ENCODE peak calls at places on chromosomes 11 and 22, in seven cellular contexts. K, T, H, S, B, N and J are unnamed samples.
A peak's percentile ranks its signal among the peaks of the same experiment; 100 is the strongest.

GRCh38 chr11:117815262-117815803 is 9.2 kb downstream of the FXYD2 start:
- DNase-seq in K (no peak), T (no peak), H (peak; percentile 74), S (no peak), B (no peak), N (no peak), J (peak; percentile 67)

GRCh38 chr11:118608268-118609214 is 1.1 kb downstream of the PHLDB1 start:
- DNase-seq in K (no peak), T (peak; percentile 67), H (peak; percentile 84), S (peak; percentile 89), B (peak; percentile 46), N (no peak), J (peak; percentile 86)

GRCh38 chr22:44369916-44370804 is 57.4 kb upstream of the SHISAL1 start:
- DNase-seq in K (no peak), T (no peak), H (no peak), S (peak; percentile 17), B (peak; percentile 3), N (no peak), J (no peak)

GRCh38 chr11:73217131-73217809 is 811 bp upstream of the P2RY2 start:
- DNase-seq in K (no peak), T (no peak), H (no peak), S (peak; percentile 75), B (no peak), N (no peak), J (no peak)

GRCh38 chr11:112016765-112017356 is 8.3 kb upstream of the DLAT start:
- DNase-seq in K (peak; percentile 3), T (no peak), H (no peak), S (no peak), B (no peak), N (no peak), J (no peak)

GRCh38 chr11:134531331-134532135 is 119.5 kb upstream of the B3GAT1 start:
- DNase-seq in K (no peak), T (no peak), H (no peak), S (peak; percentile 12), B (no peak), N (no peak), J (no peak)

GRCh38 chr11:23192256-23192655 is 332.0 kb upstream of the CCDC179 start:
- DNase-seq in K (no peak), T (no peak), H (no peak), S (no peak), B (no peak), N (no peak), J (no peak)

GRCh38 chr11:27485930-27486773 is 13.6 kb upstream of the LGR4 start:
- DNase-seq in K (peak; percentile 56), T (peak; percentile 59), H (peak; percentile 58), S (no peak), B (peak; percentile 17), N (no peak), J (peak; percentile 22)

GRCh38 chr22:29555065-29555644 is 1.6 kb upstream of the THOC5 start:
- DNase-seq in K (no peak), T (peak; percentile 84), H (no peak), S (peak; percentile 59), B (no peak), N (no peak), J (no peak)

GRCh38 chr11:12393691-12394090 is 16.3 kb downstream of the PARVA start:
- DNase-seq in K (no peak), T (no peak), H (no peak), S (no peak), B (no peak), N (no peak), J (no peak)

GRCh38 chr22:37498289-37498909 is 12.2 kb upstream of the MFNG start:
- DNase-seq in K (peak; percentile 48), T (no peak), H (peak; percentile 72), S (no peak), B (peak; percentile 72), N (no peak), J (peak; percentile 61)

GRCh38 chr22:40431021-40431420 is 60.6 kb downstream of the SGSM3 start:
- DNase-seq in K (no peak), T (no peak), H (no peak), S (no peak), B (no peak), N (no peak), J (no peak)

GRCh38 chr22:25637032-25637431 is 72.6 kb downstream of the GRK3 start:
- DNase-seq in K (no peak), T (no peak), H (no peak), S (no peak), B (no peak), N (no peak), J (no peak)

GRCh38 chr11:134346101-134346975 is 14.6 kb downstream of the GLB1L2 start:
- DNase-seq in K (no peak), T (no peak), H (no peak), S (peak; percentile 55), B (peak; percentile 45), N (no peak), J (no peak)

DNA sequence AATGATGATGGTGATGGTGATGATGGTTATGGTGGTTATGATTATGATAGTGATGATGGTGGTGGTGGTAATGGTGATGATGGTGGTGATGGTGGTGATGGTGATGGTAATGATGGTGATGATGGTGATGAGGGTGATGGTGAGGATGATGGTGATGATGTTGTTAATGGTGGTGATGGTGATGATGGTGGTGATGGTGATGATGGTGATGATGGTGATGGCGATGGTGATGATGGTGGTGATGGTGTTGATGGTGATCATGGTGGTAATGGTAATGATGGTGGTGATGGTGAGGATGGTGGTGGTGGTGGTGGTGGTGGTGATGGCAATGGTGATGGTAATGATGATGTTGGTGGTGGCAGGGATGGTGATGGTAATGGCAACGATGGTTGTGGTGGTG is 1222.5 kb downstream of the BRD1 start:
- DNase-seq in K (no peak), T (no peak), H (no peak), S (no peak), B (no peak), N (no peak), J (no peak)
- H3K9me3 ChIP-seq in K (peaks cover 3% of the 10 kb centered on the region), T (no peaks in the 10 kb centered on the region), H (no peaks in the 10 kb centered on the region), S (no peaks in the 10 kb centered on the region), B (no peaks in the 10 kb centered on the region), N (no peaks in the 10 kb centered on the region), J (no peaks in the 10 kb centered on the region)

GRCh38 chr22:48658246-48658645 is 1169.4 kb downstream of the BRD1 start:
- DNase-seq in K (no peak), T (no peak), H (no peak), S (no peak), B (no peak), N (no peak), J (no peak)
- H3K9me3 ChIP-seq in K (peaks cover 3% of the 10 kb centered on the region), T (peaks cover 2% of the 10 kb centered on the region), H (no peaks in the 10 kb centered on the region), S (no peaks in the 10 kb centered on the region), B (no peaks in the 10 kb centered on the region), N (no peaks in the 10 kb centered on the region), J (no peaks in the 10 kb centered on the region)

GRCh38 chr22:47197735-47198500 is 435.5 kb downstream of the TBC1D22A start:
- DNase-seq in K (no peak), T (no peak), H (no peak), S (no peak), B (no peak), N (no peak), J (no peak)

GRCh38 chr22:47199949-47200272 is 437.5 kb downstream of the TBC1D22A start:
- DNase-seq in K (no peak), T (no peak), H (no peak), S (no peak), B (no peak), N (no peak), J (no peak)

GRCh38 chr22:47199261-47199948 is 437.0 kb downstream of the TBC1D22A start:
- DNase-seq in K (no peak), T (no peak), H (no peak), S (peak; percentile 60), B (no peak), N (no peak), J (no peak)

GRCh38 chr22:47200273-47201051 is 438.0 kb downstream of the TBC1D22A start:
- DNase-seq in K (no peak), T (no peak), H (no peak), S (peak; percentile 89), B (no peak), N (no peak), J (no peak)

DNA sequence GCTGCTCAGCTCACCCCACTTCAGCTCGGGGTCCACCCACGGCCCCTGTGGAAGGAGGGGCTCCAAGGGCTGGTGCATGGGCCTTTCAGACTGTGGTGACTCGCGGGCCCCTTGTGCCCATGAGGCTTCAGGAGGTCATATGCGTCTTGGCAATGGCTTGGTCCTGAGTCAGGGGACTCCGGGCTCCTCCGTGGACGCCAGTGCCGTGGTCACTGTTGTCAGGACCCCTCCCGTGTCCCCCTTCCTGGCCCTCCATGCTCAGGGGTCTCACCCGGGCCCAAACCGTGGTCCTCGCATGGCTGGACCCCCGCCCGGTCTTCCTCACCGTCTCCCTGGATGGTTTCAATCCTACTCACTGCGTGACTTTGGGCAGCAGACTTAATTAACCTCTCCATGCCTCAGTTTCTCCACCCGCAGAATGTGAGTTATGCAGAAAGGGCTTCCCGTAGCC is 436.4 kb downstream of the TBC1D22A start:
- DNase-seq in K (no peak), T (no peak), H (no peak), S (no peak), B (no peak), N (no peak), J (no peak)
- H3K9me3 ChIP-seq in K (no peaks in the 10 kb centered on the region), T (no peaks in the 10 kb centered on the region), H (no peaks in the 10 kb centered on the region), S (no peaks in the 10 kb centered on the region), B (no peaks in the 10 kb centered on the region), N (no peaks in the 10 kb centered on the region), J (no peaks in the 10 kb centered on the region)

GRCh38 chr11:48305923-48306322 is at the start of gene OR4S1:
- DNase-seq in K (no peak), T (no peak), H (no peak), S (no peak), B (no peak), N (no peak), J (no peak)

GRCh38 chr11:48307760-48308386 is 1.9 kb downstream of the OR4S1 start:
- DNase-seq in K (peak; percentile 1), T (peak; percentile 51), H (peak; percentile 58), S (no peak), B (peak; percentile 42), N (no peak), J (peak; percentile 35)
- H3K9me3 ChIP-seq in K (no peaks in the 10 kb centered on the region), T (no peaks in the 10 kb centered on the region), H (no peaks in the 10 kb centered on the region), S (no peaks in the 10 kb centered on the region), B (no peaks in the 10 kb centered on the region), N (no peaks in the 10 kb centered on the region), J (no peaks in the 10 kb centered on the region)